ENCODE peak calls at places on chromosomes 2 and 18, in seven cellular contexts. H, X, J, Z, I, N and M are unnamed samples.

GRCh38 chr2:197914778-197915177 is 110.4 kb downstream of the PLCL1 start:
- DNase-seq in I (no peak), H (no peak), J (no peak), X (no peak), Z (no peak), N (no peak), M (no peak)

GRCh38 chr2:25233916-25234610 is 65.7 kb upstream of the POMC start:
- DNase-seq in X (no peak), Z (no peak), H (no peak), N (no peak), J (no peak), I (no peak), M (no peak)

GRCh38 chr18:23703057-23703986 is 14.1 kb downstream of the LAMA3 start:
- DNase-seq in Z (peak), J (no peak), N (no peak), X (peak), I (peak), H (peak), M (no peak)

GRCh38 chr2:16362611-16363010 is 303.0 kb downstream of the CYRIA start:
- DNase-seq in X (no peak), J (no peak), I (no peak), Z (no peak), N (no peak), H (no peak), M (no peak)

GRCh38 chr2:55732854-55733253 is 39.2 kb upstream of the PNPT1 start:
- DNase-seq in I (no peak), J (no peak), Z (no peak), N (no peak), H (no peak), X (no peak), M (no peak)

GRCh38 chr2:42855221-42855970 is 63.0 kb upstream of the HAAO start:
- DNase-seq in I (no peak), H (no peak), X (no peak), J (no peak), N (no peak), Z (no peak), M (no peak)

GRCh38 chr2:6442252-6442651 is 423.5 kb downstream of the CMPK2 start:
- DNase-seq in H (no peak), J (no peak), X (no peak), I (no peak), N (no peak), Z (no peak), M (no peak)

GRCh38 chr18:22171263-22171838 is 2.0 kb downstream of the GATA6 start:
- DNase-seq in J (no peak), Z (no peak), H (no peak), I (no peak), X (no peak), N (no peak), M (no peak)

GRCh38 chr2:69464575-69464974 is 27.3 kb upstream of the NFU1 start:
- DNase-seq in N (no peak), H (no peak), Z (peak), I (no peak), X (peak), J (no peak), M (no peak)

GRCh38 chr2:146817613-146818012 is 1027.2 kb upstream of the ACVR2A start:
- DNase-seq in X (no peak), N (no peak), J (no peak), H (no peak), I (no peak), Z (no peak), M (no peak)

GRCh38 chr18:64100136-64100922 is 48.6 kb downstream of the LINC00305 start:
- DNase-seq in Z (no peak), N (no peak), J (no peak), I (no peak), X (no peak), H (no peak), M (no peak)

GRCh38 chr2:172725284-172725683 is 10.4 kb upstream of the RAPGEF4 start:
- DNase-seq in N (no peak), I (no peak), H (no peak), Z (no peak), X (no peak), J (no peak), M (no peak)

GRCh38 chr18:45657357-45658335 is 42.4 kb downstream of the SLC14A2 start:
- DNase-seq in N (no peak), Z (peak), I (no peak), X (no peak), J (no peak), H (peak), M (no peak)

GRCh38 chr2:205453200-205453599 is 229.1 kb upstream of the NRP2 start:
- DNase-seq in J (no peak), Z (no peak), I (no peak), X (no peak), H (no peak), N (no peak), M (no peak)

GRCh38 chr2:205460217-205460616 is 222.1 kb upstream of the NRP2 start:
- DNase-seq in H (no peak), Z (no peak), X (no peak), I (no peak), N (no peak), J (no peak), M (no peak)

GRCh38 chr2:205451901-205452300 is 230.4 kb upstream of the NRP2 start:
- DNase-seq in I (no peak), Z (no peak), N (no peak), H (no peak), J (no peak), X (no peak), M (no peak)

GRCh38 chr2:205461169-205461568 is 221.1 kb upstream of the NRP2 start:
- DNase-seq in N (no peak), J (no peak), H (no peak), I (no peak), Z (no peak), X (no peak), M (no peak)

GRCh38 chr2:205456682-205457081 is 225.6 kb upstream of the NRP2 start:
- DNase-seq in X (no peak), H (no peak), J (no peak), I (no peak), N (no peak), Z (no peak), M (no peak)
- TF ChIP-seq CTCF in X (no peak), H (no peak), J (no peak), I (no peak), N (no peak), Z (no peak), M (no peak)

GRCh38 chr2:240856151-240856980 is 12.3 kb upstream of the AGXT start:
- DNase-seq in J (no peak), H (peak), X (no peak), Z (no peak), N (no peak), I (no peak), M (no peak)
- TF ChIP-seq CTCF in J (peak), H (peak), X (peak), Z (peak), N (peak), I (peak), M (peak)

DNA sequence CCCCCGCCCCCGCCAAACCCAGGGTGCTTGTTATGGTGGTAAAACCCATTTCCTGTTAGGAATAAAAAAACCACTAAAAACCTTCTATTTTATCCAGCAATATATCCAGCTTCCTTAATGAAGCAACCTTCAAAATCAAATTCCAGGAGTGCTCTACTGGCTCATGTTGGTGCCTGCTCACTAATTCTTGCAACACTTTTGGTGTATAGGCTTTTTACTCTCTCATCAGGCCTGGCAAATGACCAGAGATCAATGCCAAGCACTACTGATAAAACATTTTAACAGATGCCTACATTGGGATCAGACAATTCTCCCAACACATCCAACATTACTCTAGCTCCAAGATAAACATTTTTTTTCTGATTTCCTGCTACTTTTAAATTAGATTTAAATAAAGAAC is 312.4 kb downstream of the KCNJ3 start:
- DNase-seq in Z (no peak), X (no peak), I (no peak), H (no peak), N (no peak), J (no peak), M (no peak)
- TF ChIP-seq CTCF in Z (no peak), X (no peak), I (no peak), H (no peak), N (no peak), J (no peak), M (no peak)

GRCh38 chr2:10009271-10009810 is 34.0 kb upstream of the KLF11 start:
- DNase-seq in H (no peak), N (no peak), X (no peak), J (no peak), I (no peak), Z (no peak), M (no peak)

GRCh38 chr2:10008809-10009176 is 34.6 kb upstream of the KLF11 start:
- DNase-seq in X (no peak), J (no peak), I (no peak), H (no peak), Z (no peak), N (no peak), M (no peak)

GRCh38 chr2:10006248-10007147 is 36.9 kb upstream of the KLF11 start:
- DNase-seq in Z (peak), X (no peak), N (no peak), J (no peak), H (peak), I (no peak), M (no peak)

GRCh38 chr2:10007440-10007839 is 35.9 kb upstream of the KLF11 start:
- DNase-seq in I (no peak), H (no peak), Z (no peak), X (no peak), J (no peak), N (no peak), M (no peak)

GRCh38 chr2:10007921-10008808 is 35.2 kb upstream of the KLF11 start:
- DNase-seq in J (no peak), Z (no peak), N (no peak), I (no peak), X (no peak), H (peak), M (peak)
- TF ChIP-seq CTCF in J (no peak), Z (no peak), N (no peak), I (no peak), X (no peak), H (peak), M (peak)

GRCh38 chr2:48566582-48566981 is 36.6 kb downstream of the STON1 start:
- DNase-seq in J (no peak), I (no peak), N (no peak), H (no peak), X (peak), Z (peak), M (no peak)
- TF ChIP-seq CTCF in J (peak), I (peak), N (peak), H (no peak), X (peak), Z (peak), M (peak)

DNA sequence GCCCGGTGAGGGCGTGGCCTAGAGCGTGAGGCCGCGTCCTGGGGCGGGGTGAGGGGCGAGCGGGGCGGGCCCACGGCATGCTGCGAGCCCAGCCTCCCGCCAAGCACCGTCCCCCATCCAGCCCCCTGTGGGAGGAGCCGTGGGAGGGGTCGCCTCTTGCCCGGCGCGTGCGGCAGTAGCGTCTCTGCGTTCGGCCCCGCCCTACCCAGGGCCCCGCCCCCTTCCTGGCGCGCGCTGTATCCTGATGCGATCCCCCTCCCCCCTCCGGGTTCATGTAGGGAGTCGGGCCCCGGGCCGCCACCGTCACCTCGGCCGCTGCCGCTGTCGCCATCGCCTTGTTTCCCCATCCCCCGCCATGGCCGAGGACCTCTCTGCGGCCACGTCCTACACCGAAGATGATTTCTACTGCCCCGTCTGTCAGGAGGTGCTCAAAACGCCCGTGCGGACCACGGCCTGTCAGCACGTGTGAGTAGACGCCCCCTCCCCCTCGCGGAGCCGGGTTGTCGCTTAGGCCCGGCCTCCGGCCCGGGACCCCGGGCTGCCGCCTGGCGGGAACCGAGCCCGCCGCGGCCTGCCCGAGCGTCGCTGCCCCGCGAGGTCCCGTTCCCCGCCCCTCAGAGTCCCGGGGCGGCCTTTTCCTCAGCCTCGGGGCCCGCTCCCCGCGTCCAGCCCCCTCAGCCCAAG is 890 bp downstream of the RNF138 start:
- DNase-seq in J (peak), X (peak), Z (peak), I (peak), N (peak), H (peak), M (peak)
- TF ChIP-seq CTCF in J (no peak), X (no peak), Z (peak), I (no peak), N (no peak), H (no peak), M (no peak)

GRCh38 chr2:132267372-132267771 is 105.6 kb upstream of the ANKRD30BL start:
- DNase-seq in J (no peak), N (no peak), I (no peak), Z (no peak), X (no peak), H (no peak), M (no peak)
- TF ChIP-seq CTCF in J (no peak), N (no peak), I (no peak), Z (no peak), X (no peak), H (no peak), M (no peak)

GRCh38 chr2:109719871-109720270 is 74.2 kb upstream of the RGPD5 start:
- DNase-seq in Z (no peak), X (no peak), H (no peak), J (no peak), I (no peak), N (no peak), M (no peak)

GRCh38 chr2:109720379-109721116 is 73.6 kb upstream of the RGPD5 start:
- DNase-seq in J (no peak), I (no peak), X (no peak), N (no peak), Z (no peak), H (no peak), M (no peak)

GRCh38 chr2:109721117-109721504 is 73.0 kb upstream of the RGPD5 start:
- DNase-seq in H (no peak), N (no peak), I (no peak), Z (no peak), X (no peak), J (no peak), M (no peak)

GRCh38 chr2:109722026-109722425 is 72.1 kb upstream of the RGPD5 start:
- DNase-seq in X (no peak), I (no peak), H (no peak), N (no peak), Z (no peak), J (no peak), M (peak)

GRCh38 chr2:109721626-109722025 is 72.5 kb upstream of the RGPD5 start:
- DNase-seq in I (no peak), X (no peak), H (no peak), N (no peak), Z (no peak), J (no peak), M (no peak)
- TF ChIP-seq CTCF in I (no peak), X (no peak), H (no peak), N (no peak), Z (no peak), J (no peak), M (no peak)

GRCh38 chr2:236606023-236606422 is 36.4 kb downstream of the ACKR3 start:
- DNase-seq in J (no peak), N (no peak), H (no peak), X (no peak), Z (no peak), I (no peak), M (no peak)

GRCh38 chr2:236608710-236609109 is 39.1 kb downstream of the ACKR3 start:
- DNase-seq in X (no peak), H (no peak), Z (no peak), J (no peak), N (no peak), I (no peak), M (no peak)

GRCh38 chr2:236604971-236605734 is 35.5 kb downstream of the ACKR3 start:
- DNase-seq in X (no peak), N (no peak), Z (no peak), J (no peak), I (no peak), H (no peak), M (no peak)

GRCh38 chr2:236608308-236608564 is 38.6 kb downstream of the ACKR3 start:
- DNase-seq in J (peak), I (no peak), H (no peak), X (no peak), Z (no peak), N (no peak), M (no peak)

DNA sequence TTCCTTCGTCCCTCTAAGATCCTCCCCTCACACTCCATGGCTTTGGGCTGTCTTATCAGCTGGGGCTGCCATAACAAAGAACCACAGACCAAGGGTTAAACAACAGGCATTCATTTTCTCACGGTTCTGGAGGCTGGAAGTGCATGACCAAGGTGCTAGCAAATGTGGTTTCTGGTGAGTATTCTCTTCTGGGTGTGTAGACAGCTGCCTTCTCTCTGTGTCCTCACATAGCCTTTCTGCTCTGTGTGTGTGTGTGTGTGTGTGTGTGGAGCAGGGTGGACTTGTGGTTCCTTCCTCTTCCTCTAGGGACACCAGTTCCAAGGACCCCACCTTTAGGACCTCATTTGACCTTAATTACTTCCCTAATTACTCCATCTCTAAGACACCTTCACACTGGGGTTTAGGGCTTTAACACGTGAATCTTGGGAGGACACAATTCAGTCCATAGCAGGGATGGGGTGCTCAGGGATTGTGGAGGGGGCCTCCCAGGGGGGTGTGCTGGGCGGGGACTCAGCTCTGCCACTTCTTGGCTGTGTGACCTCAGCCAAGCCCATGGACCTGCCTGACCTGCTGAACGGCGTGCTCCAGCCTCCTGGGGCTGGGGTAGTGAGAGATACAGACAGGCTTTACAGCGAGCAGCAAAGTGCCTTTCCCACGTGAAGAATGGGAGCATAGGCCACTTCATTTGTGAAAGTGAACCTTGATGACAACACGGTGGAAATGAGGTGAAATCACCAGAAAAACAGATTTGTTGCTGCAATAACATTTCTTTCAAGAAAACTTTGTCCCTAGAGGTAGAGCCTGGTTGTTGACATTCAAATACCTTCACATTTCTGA is 38.1 kb downstream of the ACKR3 start:
- DNase-seq in Z (peak), N (no peak), J (peak), I (no peak), H (peak), X (peak), M (no peak)
- TF ChIP-seq CTCF in Z (no peak), N (peak), J (peak), I (no peak), H (peak), X (peak), M (peak)

GRCh38 chr2:37146062-37146461 is 10.7 kb downstream of the EIF2AK2 start:
- DNase-seq in H (no peak), I (no peak), J (no peak), X (no peak), N (no peak), Z (no peak), M (no peak)

GRCh38 chr2:37143986-37144385 is 12.8 kb downstream of the EIF2AK2 start:
- DNase-seq in N (no peak), X (no peak), Z (peak), J (no peak), H (peak), I (no peak), M (no peak)

GRCh38 chr2:37148325-37148724 is 8.5 kb downstream of the EIF2AK2 start:
- DNase-seq in N (no peak), I (no peak), X (no peak), H (no peak), Z (no peak), J (no peak), M (no peak)

DNA sequence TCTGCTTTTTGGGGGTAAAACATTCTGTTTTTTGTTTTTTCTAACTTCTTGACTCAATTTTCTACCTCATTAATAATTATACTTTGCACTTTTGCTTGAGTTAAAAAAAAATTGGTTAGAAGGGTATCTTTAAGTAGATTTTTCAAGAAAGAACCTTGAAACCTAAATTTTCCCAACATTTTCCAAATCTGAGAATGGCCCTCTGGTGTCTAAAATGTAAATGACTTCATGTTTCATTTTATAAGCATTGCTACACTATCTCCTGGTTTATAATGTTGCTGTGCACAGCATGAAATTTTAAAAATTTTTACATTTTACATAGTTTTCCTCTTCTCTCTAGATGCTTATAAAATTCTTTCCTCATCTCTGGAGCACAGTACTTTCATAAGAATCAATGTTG is 14.2 kb downstream of the EIF2AK2 start:
- DNase-seq in J (no peak), X (no peak), N (no peak), I (no peak), H (no peak), Z (no peak), M (no peak)
- TF ChIP-seq CTCF in J (no peak), X (no peak), N (peak), I (no peak), H (no peak), Z (peak), M (peak)